ENCODE peak calls at places on chromosomes 6 and 20, in nine cellular contexts. Y is Peyer's patch; K is nephron progenitor cell; G is ovary; C is GM06990; L is H9; X is activated CD8-positive, alpha-beta T cell treated with anti-CD3 and anti-CD28 coated beads for 36 hours; J is CD8-positive, alpha-beta T cell; P is IMR-90. O is an unnamed sample.

GRCh38 chr20:16701296-16701695 is 28.5 kb upstream of the SNRPB2 start:
- DNase-seq in Y (no peak), K (no peak), G (no peak), C (no peak), L (peak), X (peak), J (no peak), P (no peak), O (no peak)

GRCh38 chr6:12555267-12555666 is 161.3 kb upstream of the PHACTR1 start:
- DNase-seq in Y (no peak), K (no peak), G (no peak), C (no peak), L (no peak), X (no peak), J (no peak), P (peak), O (no peak)

GRCh38 chr6:156347251-156348049 is 429.7 kb upstream of the ARID1B start:
- DNase-seq in Y (no peak), K (no peak), G (no peak), C (no peak), L (no peak), X (no peak), J (no peak), P (peak), O (peak)

GRCh38 chr6:35181313-35181932 is 32.3 kb upstream of the SCUBE3 start:
- DNase-seq in Y (no peak), K (no peak), G (no peak), C (no peak), L (no peak), X (no peak), J (no peak), P (peak), O (no peak)

GRCh38 chr6:155595264-155595663 is 139.6 kb upstream of the NOX3 start:
- DNase-seq in Y (no peak), K (no peak), G (no peak), C (no peak), L (no peak), X (no peak), J (no peak), P (no peak), O (no peak)

GRCh38 chr6:5105146-5105545 is 20.0 kb downstream of the PPP1R3G start:
- DNase-seq in Y (no peak), K (no peak), G (no peak), C (no peak), L (no peak), X (no peak), J (no peak), P (no peak), O (no peak)

GRCh38 chr6:87718662-87719433 is 16.8 kb upstream of the AKIRIN2 start:
- DNase-seq in Y (peak), K (no peak), G (no peak), C (no peak), L (no peak), X (no peak), J (no peak), P (peak), O (no peak)

GRCh38 chr20:25623225-25623735 is 534 bp downstream of the NANP start:
- DNase-seq in Y (peak), K (peak), G (peak), C (no peak), L (peak), X (peak), J (no peak), P (peak), O (no peak)

GRCh38 chr6:19692506-19693298 is 144.5 kb upstream of the ID4 start:
- DNase-seq in Y (no peak), K (no peak), G (no peak), C (no peak), L (no peak), X (no peak), J (no peak), P (no peak), O (no peak)

GRCh38 chr20:54167909-54168872 is 5.6 kb downstream of the CYP24A1 start:
- DNase-seq in Y (no peak), K (no peak), G (no peak), C (no peak), L (no peak), X (no peak), J (no peak), P (peak), O (peak)

GRCh38 chr6:100203391-100203790 is 209.4 kb upstream of the MCHR2 start:
- DNase-seq in Y (no peak), K (no peak), G (no peak), C (no peak), L (no peak), X (no peak), J (no peak), P (peak), O (no peak)

GRCh38 chr20:11919571-11919970 is 1.9 kb downstream of the BTBD3 start:
- DNase-seq in Y (no peak), K (no peak), G (no peak), C (no peak), L (no peak), X (no peak), J (no peak), P (no peak), O (no peak)

GRCh38 chr6:65638047-65638831 is 68.8 kb downstream of the EYS start:
- DNase-seq in Y (no peak), K (peak), G (no peak), C (no peak), L (peak), X (no peak), J (no peak), P (no peak), O (no peak)

GRCh38 chr6:148146717-148147116 is 195.9 kb upstream of the SASH1 start:
- DNase-seq in Y (no peak), K (no peak), G (no peak), C (no peak), L (no peak), X (peak), J (no peak), P (peak), O (no peak)

GRCh38 chr20:6623989-6624388 is 143.5 kb upstream of the BMP2 start:
- DNase-seq in Y (no peak), K (peak), G (no peak), C (no peak), L (peak), X (no peak), J (no peak), P (no peak), O (no peak)

GRCh38 chr20:47360489-47361267 is 4.2 kb upstream of the ZMYND8 start:
- DNase-seq in Y (peak), K (peak), G (peak), C (peak), L (peak), X (no peak), J (no peak), P (peak), O (peak)

GRCh38 chr20:19823971-19824370 is 65.9 kb downstream of the RIN2 start:
- DNase-seq in Y (no peak), K (peak), G (no peak), C (no peak), L (no peak), X (no peak), J (no peak), P (no peak), O (no peak)

GRCh38 chr6:26195376-26195923 is 108.2 kb downstream of the HFE start:
- DNase-seq in Y (peak), K (peak), G (peak), C (peak), L (peak), X (peak), J (peak), P (peak), O (no peak)

GRCh38 chr6:26197736-26198625 is 110.8 kb downstream of the HFE start:
- DNase-seq in Y (peak), K (peak), G (no peak), C (peak), L (peak), X (peak), J (no peak), P (peak), O (no peak)

GRCh38 chr6:26195924-26196845 is 109.0 kb downstream of the HFE start:
- DNase-seq in Y (peak), K (no peak), G (no peak), C (peak), L (no peak), X (peak), J (no peak), P (peak), O (no peak)

GRCh38 chr6:26198626-26199056 is 111.4 kb downstream of the HFE start:
- DNase-seq in Y (no peak), K (no peak), G (no peak), C (no peak), L (no peak), X (no peak), J (no peak), P (peak), O (no peak)

GRCh38 chr6:26196846-26197683 is 109.8 kb downstream of the HFE start:
- DNase-seq in Y (peak), K (peak), G (peak), C (peak), L (peak), X (peak), J (peak), P (peak), O (no peak)
- TF ChIP-seq CTCF in Y (no peak), K (no peak), G (no peak), C (peak), L (no peak), X (no peak), J (no peak), P (no peak), O (no peak)

DNA sequence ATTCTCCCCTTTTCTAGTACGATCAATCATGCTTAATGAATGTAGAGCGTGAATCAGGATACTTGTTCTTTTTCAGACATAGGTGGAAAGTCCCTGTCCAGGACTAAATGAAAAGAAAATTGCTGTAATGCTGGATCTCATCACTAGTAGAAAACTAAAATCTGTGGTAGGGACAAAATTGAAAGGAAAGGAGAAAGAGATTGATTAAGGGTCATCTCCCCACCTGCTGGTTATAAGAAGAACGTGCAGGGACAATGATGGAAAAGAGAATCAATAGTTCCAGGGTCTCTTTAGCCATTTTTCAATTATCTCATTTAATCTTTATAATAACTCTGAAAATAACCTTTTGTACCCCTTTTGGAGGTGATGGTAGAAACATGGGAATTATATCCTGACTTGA is 18.7 kb upstream of the HLA-DRB1 start:
- DNase-seq in Y (no peak), K (no peak), G (no peak), C (no peak), L (no peak), X (no peak), J (no peak), P (no peak), O (no peak)
- TF ChIP-seq CTCF in Y (no peak), K (peak), G (no peak), C (no peak), L (peak), X (peak), J (no peak), P (no peak), O (peak)

GRCh38 chr6:135572051-135572450 is 74.5 kb upstream of the AHI1 start:
- DNase-seq in Y (no peak), K (no peak), G (no peak), C (no peak), L (no peak), X (no peak), J (no peak), P (peak), O (no peak)
- TF ChIP-seq CTCF in Y (no peak), K (no peak), G (no peak), C (no peak), L (no peak), X (no peak), J (no peak), P (no peak), O (no peak)

GRCh38 chr20:34955232-34956040 is at the start of the genes GSS and MYH7B:
- DNase-seq in Y (peak), K (peak), G (peak), C (peak), L (peak), X (peak), J (peak), P (peak), O (peak)
- TF ChIP-seq CTCF in Y (peak), K (no peak), G (peak), C (peak), L (peak), X (peak), J (no peak), P (peak), O (peak)

O was measured in osteocyte.